ENCODE peak calls at places on chromosome 7, in ten cellular contexts. L, R, F, C, Y, Z, T, N, P and X are unnamed samples. For H3K9me3, the result is how much of the 10 kb centered on the place peaks cover.

GRCh38 chr7:105877736-105878135 is 1.3 kb upstream of the ATXN7L1 start:
- DNase-seq in Y (no peak), Z (no peak), N (peak), L (no peak), C (no peak), F (no peak), P (no peak), R (no peak), T (no peak), X (no peak)

GRCh38 chr7:2165610-2166594 is 66.8 kb downstream of the MAD1L1 start:
- DNase-seq in C (no peak), Z (peak), L (no peak), F (peak), R (no peak), P (peak), Y (no peak), N (no peak), T (no peak), X (no peak)

GRCh38 chr7:148852272-148852671 is 31.8 kb downstream of the EZH2 start:
- DNase-seq in Z (no peak), Y (no peak), N (no peak), R (no peak), F (no peak), L (no peak), P (no peak), T (no peak), C (no peak), X (no peak)

GRCh38 chr7:36668080-36668479 is 56.2 kb downstream of the AOAH start:
- DNase-seq in Y (no peak), F (no peak), N (no peak), L (no peak), C (no peak), R (no peak), P (no peak), T (no peak), Z (no peak), X (no peak)

GRCh38 chr7:6026011-6026819 is 5.0 kb upstream of the ANKRD61 start:
- DNase-seq in Z (peak), C (peak), Y (peak), N (peak), T (no peak), P (peak), L (peak), R (no peak), F (peak), X (peak)

GRCh38 chr7:142894886-142895593 is 9.5 kb upstream of the TRPV6 start:
- DNase-seq in N (no peak), Y (no peak), L (peak), R (no peak), C (no peak), P (no peak), Z (no peak), T (no peak), F (no peak), X (no peak)

GRCh38 chr7:25314094-25314708 is 85.9 kb upstream of the NPVF start:
- DNase-seq in C (no peak), T (no peak), L (no peak), N (no peak), Y (no peak), F (no peak), R (no peak), Z (no peak), P (no peak), X (no peak)

GRCh38 chr7:138328215-138328614 is 131.8 kb upstream of the TRIM24 start:
- DNase-seq in P (no peak), Y (no peak), T (no peak), Z (no peak), L (no peak), C (no peak), N (no peak), R (no peak), F (no peak), X (no peak)

GRCh38 chr7:144256112-144256511 is 8.5 kb downstream of the OR2A7 start:
- DNase-seq in P (no peak), L (no peak), Z (no peak), C (no peak), N (peak), F (no peak), T (no peak), R (no peak), Y (no peak), X (no peak)

GRCh38 chr7:27117687-27118491 is 12.7 kb downstream of the HOXA4 start:
- DNase-seq in C (no peak), T (peak), P (no peak), L (peak), Y (no peak), F (no peak), N (peak), R (no peak), Z (no peak), X (no peak)

GRCh38 chr7:135179321-135179925 is 8.9 kb upstream of the CYREN start:
- DNase-seq in R (no peak), Y (no peak), F (no peak), C (no peak), P (no peak), L (no peak), N (no peak), T (no peak), Z (no peak), X (no peak)

GRCh38 chr7:31443457-31443856 is 70.4 kb upstream of the ITPRID1 start:
- DNase-seq in N (peak), T (no peak), L (no peak), R (peak), C (no peak), F (no peak), Z (no peak), Y (peak), P (peak), X (no peak)

GRCh38 chr7:44066111-44066460 is 719 bp upstream of the PGAM2 start:
- DNase-seq in Y (no peak), F (no peak), Z (no peak), N (no peak), L (no peak), T (no peak), C (no peak), R (no peak), P (no peak), X (no peak)

GRCh38 chr7:64611717-64612116 is 48.8 kb upstream of the ZNF680 start:
- DNase-seq in N (no peak), C (no peak), T (no peak), P (no peak), R (no peak), F (no peak), Z (no peak), L (no peak), Y (no peak), X (no peak)
- H3K9me3 ChIP-seq in N (under half), C (under half), T (under half), P (under half), R (under half), F (under half), Z (under half), L (under half), Y (under half), X (under half)

GRCh38 chr7:157506268-157506667 is 169.5 kb downstream of the DNAJB6 start:
- DNase-seq in F (peak), N (no peak), P (no peak), Y (no peak), T (no peak), Z (no peak), C (no peak), L (peak), R (no peak), X (no peak)
- H3K9me3 ChIP-seq in F (under half), N (under half), P (under half), Y (under half), T (under half), Z (under half), C (under half), L (under half), R (under half), X (under half)

DNA sequence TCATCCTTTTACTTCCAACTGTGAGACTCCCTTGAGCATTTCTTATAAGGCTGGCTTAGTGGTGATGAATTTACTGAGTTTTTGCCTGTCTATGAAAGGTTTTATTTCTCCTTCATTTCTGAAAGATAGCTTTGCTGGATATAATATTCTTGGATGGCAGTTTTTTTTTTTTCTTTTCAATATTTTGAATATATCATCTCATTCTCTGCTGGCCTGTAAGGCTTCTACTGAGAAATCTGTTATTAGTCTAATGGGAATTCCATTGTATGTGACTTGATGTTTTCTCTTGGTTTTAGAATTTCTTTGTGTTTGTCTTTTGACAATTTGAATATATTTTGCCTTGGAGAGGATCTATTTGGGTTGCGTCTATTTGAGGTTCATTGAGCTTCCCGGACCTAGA is 22.4 kb downstream of the PHTF2 start:
- DNase-seq in C (no peak), Z (no peak), R (no peak), L (no peak), Y (no peak), F (no peak), N (no peak), T (no peak), P (no peak), X (no peak)
- H3K9me3 ChIP-seq in C (under half), Z (under half), R (under half), L (under half), Y (under half), F (under half), N (under half), T (under half), P (half or more), X (under half)

GRCh38 chr7:64992971-64993370 is 2.1 kb upstream of the ZNF117 start:
- DNase-seq in Y (no peak), C (no peak), Z (no peak), L (no peak), N (no peak), R (no peak), P (no peak), T (no peak), F (no peak), X (no peak)
- H3K9me3 ChIP-seq in Y (half or more), C (half or more), Z (under half), L (under half), N (under half), R (under half), P (under half), T (half or more), F (under half), X (under half)

DNA sequence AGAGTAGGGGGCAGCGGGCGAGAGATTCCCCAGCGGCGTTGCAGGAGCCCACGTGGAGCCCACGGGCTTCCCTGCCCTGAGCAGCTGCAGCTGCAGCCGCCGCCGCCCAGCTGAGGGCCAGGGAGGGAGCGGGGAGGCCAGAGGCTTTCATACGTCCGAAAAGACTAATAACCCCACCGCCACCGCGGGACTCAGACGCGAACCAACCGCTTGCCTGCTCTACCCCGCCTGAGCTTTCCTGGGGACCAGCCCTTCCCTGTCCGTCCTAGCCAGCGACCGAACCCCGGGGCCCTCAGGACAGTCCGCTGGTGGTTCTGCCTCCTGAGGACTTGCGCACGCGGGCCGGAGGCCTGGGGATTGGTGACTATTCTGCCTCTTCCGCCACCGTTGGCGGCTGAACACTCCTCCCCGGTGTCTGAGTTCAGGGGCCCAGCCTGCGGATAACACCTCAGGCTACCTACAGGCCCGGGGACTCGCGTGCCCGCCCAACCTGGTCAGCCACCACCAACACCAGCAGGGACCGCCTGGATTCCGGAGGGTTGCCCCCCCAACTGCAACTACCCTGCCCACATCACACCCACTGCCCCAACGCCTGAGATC is 18.4 kb downstream of the IFT22 start:
- DNase-seq in P (no peak), Y (no peak), R (no peak), L (no peak), T (no peak), C (no peak), Z (no peak), N (no peak), F (peak), X (no peak)
- H3K9me3 ChIP-seq in P (under half), Y (under half), R (under half), L (under half), T (under half), C (under half), Z (under half), N (under half), F (under half), X (under half)

DNA sequence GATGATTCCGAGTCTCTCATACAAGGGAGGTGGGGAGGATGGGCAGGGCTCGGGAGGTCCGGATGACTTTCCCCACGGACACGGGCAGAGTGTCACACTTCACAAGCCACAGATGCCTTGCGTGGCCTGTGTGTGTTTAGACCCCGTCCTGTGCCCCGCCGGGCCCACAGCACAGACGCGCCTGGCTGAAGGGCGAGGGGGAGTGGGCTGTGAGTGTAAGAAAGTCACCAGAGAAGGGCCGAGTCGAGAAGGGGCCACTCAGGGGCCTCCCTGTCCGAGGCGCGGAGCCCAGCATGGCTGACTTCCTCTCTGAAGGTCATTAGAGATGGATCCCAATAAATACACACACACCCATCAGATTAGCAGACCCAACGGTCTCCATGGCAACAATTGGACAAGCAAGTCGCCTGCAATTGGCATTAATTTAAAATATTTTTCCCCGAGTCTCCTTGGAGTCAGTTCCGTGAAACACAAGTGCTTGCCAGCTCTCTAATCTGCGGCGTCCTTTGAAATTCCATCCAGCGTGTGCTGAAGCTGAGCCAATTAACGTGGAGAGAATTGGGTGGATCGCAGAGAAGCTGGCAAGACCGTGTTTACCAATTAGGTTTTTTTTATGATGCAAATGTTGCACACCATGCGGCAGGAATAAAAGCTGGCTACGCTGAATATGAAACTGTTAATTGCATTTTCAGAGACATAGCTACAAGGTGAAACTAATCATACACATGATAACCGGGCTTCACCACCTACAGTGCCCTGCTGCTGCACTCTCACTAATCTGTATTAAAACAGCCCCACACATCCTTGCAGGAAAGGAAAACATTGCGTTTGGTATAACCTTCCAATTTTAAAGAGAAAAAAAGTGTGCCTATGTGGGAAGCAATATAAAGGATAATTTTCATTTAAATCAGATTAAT is 571.2 kb downstream of the PTPRN2 start:
- DNase-seq in Y (no peak), C (no peak), P (no peak), R (peak), Z (peak), L (no peak), N (no peak), F (no peak), T (no peak), X (no peak)
- H3K9me3 ChIP-seq in Y (under half), C (under half), P (under half), R (under half), Z (under half), L (under half), N (under half), F (under half), T (half or more), X (under half)

DNA sequence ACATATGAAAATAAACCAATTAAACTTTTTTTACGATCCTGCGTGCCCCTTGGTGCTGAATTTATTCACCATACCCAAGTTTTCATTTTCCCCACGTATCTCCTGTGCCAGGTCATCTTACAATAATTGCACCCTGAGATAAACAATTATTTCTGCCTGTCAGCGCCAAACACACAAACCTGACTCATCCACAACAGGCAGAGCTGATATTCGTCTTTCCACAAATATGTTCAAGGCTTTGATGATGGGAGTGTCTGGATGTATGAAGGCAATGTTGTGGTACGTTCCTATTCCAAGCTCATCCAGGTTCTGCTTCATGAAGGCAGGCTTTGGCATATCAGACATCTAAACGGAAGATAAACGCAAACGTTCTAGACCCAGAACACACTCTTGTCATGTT is 45.8 kb upstream of the RHEB start:
- DNase-seq in P (no peak), F (no peak), C (no peak), N (no peak), Z (no peak), L (no peak), Y (no peak), R (no peak), T (no peak), X (no peak)
- H3K9me3 ChIP-seq in P (under half), F (under half), C (under half), N (under half), Z (under half), L (under half), Y (under half), R (under half), T (under half), X (under half)

DNA sequence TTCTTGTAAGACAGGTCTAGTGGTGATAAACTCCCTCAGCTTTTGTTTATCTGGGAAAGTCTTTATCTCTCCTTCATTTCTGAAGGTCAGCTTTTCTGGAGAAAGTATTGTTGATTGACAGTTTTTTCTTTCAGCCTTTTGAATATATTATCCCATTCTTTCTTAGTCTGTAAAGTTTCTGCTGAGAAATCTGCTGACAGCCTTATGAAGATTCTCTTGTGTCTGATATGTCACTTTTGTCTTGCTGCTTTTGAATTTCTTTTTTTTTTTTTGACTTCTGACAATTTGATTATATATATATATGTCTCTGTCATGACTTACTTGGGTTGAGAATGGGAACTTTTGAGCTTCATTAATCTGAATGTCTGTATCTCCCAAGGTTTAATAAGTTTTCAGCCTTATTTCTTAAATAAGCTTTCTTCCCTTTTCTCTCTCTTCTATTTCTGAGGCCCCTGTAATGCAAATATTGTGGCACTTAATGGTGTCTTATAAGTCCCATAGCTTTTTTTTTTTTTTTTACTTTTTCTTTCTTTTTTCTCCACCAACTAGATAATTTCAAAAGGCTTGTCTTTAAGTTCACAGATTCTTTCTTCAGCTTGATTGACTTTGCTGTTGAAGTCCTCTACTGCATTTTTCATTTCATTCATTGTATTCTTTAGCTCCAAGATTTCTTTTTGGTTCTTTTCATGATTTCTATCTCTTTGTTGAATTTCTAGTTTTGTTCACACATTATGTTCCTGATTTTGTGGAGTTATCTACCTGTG is 81.4 kb upstream of the IL6 start:
- DNase-seq in Y (no peak), N (no peak), L (no peak), F (no peak), Z (no peak), C (no peak), P (no peak), T (no peak), R (no peak), X (no peak)
- H3K9me3 ChIP-seq in Y (under half), N (under half), L (under half), F (under half), Z (under half), C (under half), P (under half), T (under half), R (under half), X (under half)